ENCODE peak calls at places on chromosomes 6 and 20, in six cellular contexts. One of them, this sample, is unnamed.

GRCh38 chr6:17865798-17866725 is 121.4 kb downstream of the KIF13A start:
- DNase-seq in activated CD4-positive, alpha-beta T cell treated with anti-CD3 and anti-CD28 coated beads, Interleukin-2, amount 10 ng/mL, durations not matched to agents 7 days and 5 days: no peak
- DNase-seq in H7: no peak
- DNase-seq in iPS DF 6.9: no peak
- DNase-seq in upper lobe of left lung: no peak
- DNase-seq in KBM-7: no peak
- DNase-seq in this sample: no peak

GRCh38 chr20:20002101-20002998 is 14.8 kb upstream of the NAA20 start:
- DNase-seq in activated CD4-positive, alpha-beta T cell treated with anti-CD3 and anti-CD28 coated beads, Interleukin-2, amount 10 ng/mL, durations not matched to agents 7 days and 5 days: no peak
- DNase-seq in upper lobe of left lung: no peak
- DNase-seq in KBM-7: peak
- DNase-seq in H7: no peak
- DNase-seq in iPS DF 6.9: no peak
- DNase-seq in this sample: no peak

GRCh38 chr20:56716806-56717205 is 87.7 kb downstream of the TFAP2C start:
- DNase-seq in iPS DF 6.9: no peak
- DNase-seq in H7: peak
- DNase-seq in activated CD4-positive, alpha-beta T cell treated with anti-CD3 and anti-CD28 coated beads, Interleukin-2, amount 10 ng/mL, durations not matched to agents 7 days and 5 days: no peak
- DNase-seq in KBM-7: no peak
- DNase-seq in upper lobe of left lung: no peak
- DNase-seq in this sample: no peak

GRCh38 chr6:114108119-114109002 is 137.4 kb upstream of the HDAC2 start:
- DNase-seq in KBM-7: peak
- DNase-seq in upper lobe of left lung: no peak
- DNase-seq in H7: peak
- DNase-seq in iPS DF 6.9: peak
- DNase-seq in activated CD4-positive, alpha-beta T cell treated with anti-CD3 and anti-CD28 coated beads, Interleukin-2, amount 10 ng/mL, durations not matched to agents 7 days and 5 days: peak
- DNase-seq in this sample: no peak

GRCh38 chr6:12504325-12504966 is 212.1 kb upstream of the PHACTR1 start:
- DNase-seq in KBM-7: peak
- DNase-seq in H7: peak
- DNase-seq in upper lobe of left lung: no peak
- DNase-seq in iPS DF 6.9: peak
- DNase-seq in activated CD4-positive, alpha-beta T cell treated with anti-CD3 and anti-CD28 coated beads, Interleukin-2, amount 10 ng/mL, durations not matched to agents 7 days and 5 days: no peak
- DNase-seq in this sample: no peak

GRCh38 chr6:11208267-11208666 is 24.2 kb downstream of the NEDD9 start:
- DNase-seq in iPS DF 6.9: no peak
- DNase-seq in upper lobe of left lung: no peak
- DNase-seq in H7: no peak
- DNase-seq in KBM-7: no peak
- DNase-seq in activated CD4-positive, alpha-beta T cell treated with anti-CD3 and anti-CD28 coated beads, Interleukin-2, amount 10 ng/mL, durations not matched to agents 7 days and 5 days: no peak
- DNase-seq in this sample: no peak

GRCh38 chr6:47135772-47136171 is 93.6 kb upstream of the ADGRF1 start:
- DNase-seq in activated CD4-positive, alpha-beta T cell treated with anti-CD3 and anti-CD28 coated beads, Interleukin-2, amount 10 ng/mL, durations not matched to agents 7 days and 5 days: no peak
- DNase-seq in upper lobe of left lung: no peak
- DNase-seq in H7: no peak
- DNase-seq in iPS DF 6.9: no peak
- DNase-seq in KBM-7: no peak
- DNase-seq in this sample: no peak

GRCh38 chr6:157603971-157604370 is 219.1 kb upstream of the SNX9 start:
- DNase-seq in KBM-7: no peak
- DNase-seq in upper lobe of left lung: no peak
- DNase-seq in activated CD4-positive, alpha-beta T cell treated with anti-CD3 and anti-CD28 coated beads, Interleukin-2, amount 10 ng/mL, durations not matched to agents 7 days and 5 days: no peak
- DNase-seq in H7: no peak
- DNase-seq in iPS DF 6.9: no peak
- DNase-seq in this sample: no peak

GRCh38 chr20:23691675-23692074 is 2.8 kb upstream of the CST4 start:
- DNase-seq in activated CD4-positive, alpha-beta T cell treated with anti-CD3 and anti-CD28 coated beads, Interleukin-2, amount 10 ng/mL, durations not matched to agents 7 days and 5 days: no peak
- DNase-seq in upper lobe of left lung: no peak
- DNase-seq in KBM-7: no peak
- DNase-seq in H7: no peak
- DNase-seq in iPS DF 6.9: no peak
- DNase-seq in this sample: no peak

GRCh38 chr20:59682603-59683002 is 78.3 kb downstream of the PHACTR3 start:
- DNase-seq in iPS DF 6.9: no peak
- DNase-seq in KBM-7: no peak
- DNase-seq in H7: no peak
- DNase-seq in activated CD4-positive, alpha-beta T cell treated with anti-CD3 and anti-CD28 coated beads, Interleukin-2, amount 10 ng/mL, durations not matched to agents 7 days and 5 days: no peak
- DNase-seq in upper lobe of left lung: no peak
- DNase-seq in this sample: no peak

GRCh38 chr6:52390361-52390727 is 28.4 kb downstream of the PAQR8 start:
- DNase-seq in H7: no peak
- DNase-seq in activated CD4-positive, alpha-beta T cell treated with anti-CD3 and anti-CD28 coated beads, Interleukin-2, amount 10 ng/mL, durations not matched to agents 7 days and 5 days: peak
- DNase-seq in iPS DF 6.9: no peak
- DNase-seq in upper lobe of left lung: no peak
- DNase-seq in KBM-7: peak
- DNase-seq in this sample: peak

This sample was measured in activated naive CD4-positive, alpha-beta T cell treated with anti-CD3 and anti-CD28 coated beads, Interleukin-2, amount 50 U/mL, for 16 hours.